ENCODE peak calls at places on chromosomes 5 and 9, in five cellular contexts. One of them, this sample, is unnamed.
A peak's percentile ranks its signal among the peaks of the same experiment; 100 is the strongest.

GRCh38 chr9:36091028-36091953 is 45.2 kb upstream of the GLIPR2 start:
- DNase-seq in K562: no peak
- DNase-seq in IMR-90: peak; percentile 96
- DNase-seq in HepG2: peak; percentile 63
- DNase-seq in H1: no peak
- DNase-seq in this sample: peak; percentile 58

GRCh38 chr9:114908104-114908621 is 22.2 kb downstream of the TNFSF8 start:
- DNase-seq in K562: no peak
- DNase-seq in IMR-90: peak; percentile 52
- DNase-seq in HepG2: peak; percentile 83
- DNase-seq in H1: no peak
- DNase-seq in this sample: peak; percentile 97

GRCh38 chr5:187617-188451 is 3.5 kb upstream of the LRRC14B start:
- DNase-seq in K562: no peak
- DNase-seq in IMR-90: no peak
- DNase-seq in HepG2: no peak
- DNase-seq in H1: no peak
- DNase-seq in this sample: no peak

GRCh38 chr9:17793713-17794622 is 215.1 kb downstream of the SH3GL2 start:
- DNase-seq in K562: no peak
- DNase-seq in IMR-90: no peak
- DNase-seq in HepG2: peak; percentile 27
- DNase-seq in H1: no peak
- DNase-seq in this sample: peak; percentile 66

GRCh38 chr9:14538529-14538928 is 154.7 kb downstream of the ZDHHC21 start:
- DNase-seq in K562: peak; percentile 32
- DNase-seq in IMR-90: no peak
- DNase-seq in HepG2: no peak
- DNase-seq in H1: no peak
- DNase-seq in this sample: no peak

GRCh38 chr5:149627070-149627469 is 45.8 kb downstream of the ARHGEF37 start:
- DNase-seq in K562: no peak
- DNase-seq in IMR-90: no peak
- DNase-seq in HepG2: no peak
- DNase-seq in H1: no peak
- DNase-seq in this sample: no peak

GRCh38 chr5:73264626-73265025 is 91.6 kb downstream of the TMEM174 start:
- DNase-seq in K562: no peak
- DNase-seq in IMR-90: no peak
- DNase-seq in HepG2: no peak
- DNase-seq in H1: no peak
- DNase-seq in this sample: no peak

GRCh38 chr5:92460505-92460904 is 1077.4 kb upstream of the ARRDC3 start:
- DNase-seq in K562: no peak
- DNase-seq in IMR-90: no peak
- DNase-seq in HepG2: no peak
- DNase-seq in H1: no peak
- DNase-seq in this sample: no peak

GRCh38 chr9:35904966-35905781 is 828 bp upstream of the HRCT1 start:
- DNase-seq in K562: no peak
- DNase-seq in IMR-90: peak; percentile 74
- DNase-seq in HepG2: no peak
- DNase-seq in H1: no peak
- DNase-seq in this sample: peak; percentile 25

GRCh38 chr9:120767451-120767850 is 25.8 kb downstream of the FBXW2 start:
- DNase-seq in K562: no peak
- DNase-seq in IMR-90: no peak
- DNase-seq in HepG2: peak; percentile 11
- DNase-seq in H1: no peak
- DNase-seq in this sample: no peak

GRCh38 chr5:72562717-72563116 is 55.5 kb upstream of the ZNF366 start:
- DNase-seq in K562: no peak
- DNase-seq in IMR-90: no peak
- DNase-seq in HepG2: no peak
- DNase-seq in H1: no peak
- DNase-seq in this sample: no peak

GRCh38 chr5:113331201-113331551 is 103.6 kb downstream of the TSSK1B start:
- DNase-seq in K562: no peak
- DNase-seq in IMR-90: peak; percentile 68
- DNase-seq in HepG2: no peak
- DNase-seq in H1: no peak
- DNase-seq in this sample: no peak

GRCh38 chr5:1468247-1468612 is 23.0 kb upstream of the SLC6A3 start:
- DNase-seq in K562: peak; percentile 50
- DNase-seq in IMR-90: no peak
- DNase-seq in HepG2: peak; percentile 27
- DNase-seq in H1: peak; percentile 78
- DNase-seq in this sample: no peak

GRCh38 chr9:133849076-133849670 is 111.0 kb upstream of the SARDH start:
- DNase-seq in K562: no peak
- DNase-seq in IMR-90: no peak
- DNase-seq in HepG2: no peak
- DNase-seq in H1: no peak
- DNase-seq in this sample: no peak

GRCh38 chr9:17191095-17191494 is 56.3 kb downstream of the CNTLN start:
- DNase-seq in K562: no peak
- DNase-seq in IMR-90: peak; percentile 25
- DNase-seq in HepG2: no peak
- DNase-seq in H1: no peak
- DNase-seq in this sample: no peak

GRCh38 chr9:4417578-4418325 is 72.5 kb upstream of the SLC1A1 start:
- DNase-seq in K562: no peak
- DNase-seq in IMR-90: peak; percentile 2
- DNase-seq in HepG2: no peak
- DNase-seq in H1: no peak
- DNase-seq in this sample: no peak

GRCh38 chr5:112183103-112183634 is 235.9 kb downstream of the EPB41L4A start:
- DNase-seq in K562: no peak
- DNase-seq in IMR-90: no peak
- DNase-seq in HepG2: no peak
- DNase-seq in H1: no peak
- DNase-seq in this sample: no peak

GRCh38 chr9:136521541-136521940 is 24.3 kb downstream of the NOTCH1 start:
- DNase-seq in K562: no peak
- DNase-seq in IMR-90: no peak
- DNase-seq in HepG2: no peak
- DNase-seq in H1: no peak
- DNase-seq in this sample: no peak

GRCh38 chr9:134268308-134268724 is 57.9 kb upstream of the RXRA start:
- DNase-seq in K562: no peak
- DNase-seq in IMR-90: peak; percentile 16
- DNase-seq in HepG2: peak; percentile 16
- DNase-seq in H1: no peak
- DNase-seq in this sample: no peak

GRCh38 chr9:106862946-106863740 is at the start of gene ZNF462:
- DNase-seq in K562: no peak
- DNase-seq in IMR-90: peak; percentile 79
- DNase-seq in HepG2: no peak
- DNase-seq in H1: peak; percentile 54
- DNase-seq in this sample: peak; percentile 43

GRCh38 chr5:82137205-82137604 is 140.9 kb downstream of the RPS23 start:
- DNase-seq in K562: no peak
- DNase-seq in IMR-90: no peak
- DNase-seq in HepG2: no peak
- DNase-seq in H1: no peak
- DNase-seq in this sample: no peak

GRCh38 chr9:70962761-70963445 is 158.5 kb downstream of the TRPM3 start:
- DNase-seq in K562: no peak
- DNase-seq in IMR-90: peak; percentile 4
- DNase-seq in HepG2: no peak
- DNase-seq in H1: no peak
- DNase-seq in this sample: no peak

GRCh38 chr5:98209418-98209817 is 564.0 kb upstream of the RGMB start:
- DNase-seq in K562: no peak
- DNase-seq in IMR-90: no peak
- DNase-seq in HepG2: no peak
- DNase-seq in H1: no peak
- DNase-seq in this sample: no peak

GRCh38 chr9:14018061-14018460 is 295.9 kb downstream of the NFIB start:
- DNase-seq in K562: no peak
- DNase-seq in IMR-90: peak; percentile 47
- DNase-seq in HepG2: no peak
- DNase-seq in H1: no peak
- DNase-seq in this sample: peak; percentile 19

GRCh38 chr5:165630211-165630866 is 2124.9 kb downstream of the MAT2B start:
- DNase-seq in K562: peak; percentile 8
- DNase-seq in IMR-90: peak; percentile 64
- DNase-seq in HepG2: peak; percentile 46
- DNase-seq in H1: peak; percentile 64
- DNase-seq in this sample: peak; percentile 7

GRCh38 chr5:62305715-62306493 is at the start of gene KIF2A:
- DNase-seq in K562: peak; percentile 97
- DNase-seq in IMR-90: peak; percentile 88
- DNase-seq in HepG2: peak; percentile 76
- DNase-seq in H1: peak; percentile 90
- DNase-seq in this sample: peak; percentile 89

GRCh38 chr5:138705007-138705406 is 48.2 kb upstream of the CTNNA1 start:
- DNase-seq in K562: no peak
- DNase-seq in IMR-90: no peak
- DNase-seq in HepG2: no peak
- DNase-seq in H1: no peak
- DNase-seq in this sample: no peak

GRCh38 chr5:138701678-138702077 is 51.5 kb upstream of the CTNNA1 start:
- DNase-seq in K562: no peak
- DNase-seq in IMR-90: no peak
- DNase-seq in HepG2: no peak
- DNase-seq in H1: no peak
- DNase-seq in this sample: no peak

GRCh38 chr5:138700581-138701362 is 52.5 kb upstream of the CTNNA1 start:
- DNase-seq in K562: no peak
- DNase-seq in IMR-90: no peak
- DNase-seq in HepG2: no peak
- DNase-seq in H1: no peak
- DNase-seq in this sample: no peak

GRCh38 chr5:138702827-138703194 is 50.4 kb upstream of the CTNNA1 start:
- DNase-seq in K562: no peak
- DNase-seq in IMR-90: no peak
- DNase-seq in HepG2: no peak
- DNase-seq in H1: no peak
- DNase-seq in this sample: no peak

DNA sequence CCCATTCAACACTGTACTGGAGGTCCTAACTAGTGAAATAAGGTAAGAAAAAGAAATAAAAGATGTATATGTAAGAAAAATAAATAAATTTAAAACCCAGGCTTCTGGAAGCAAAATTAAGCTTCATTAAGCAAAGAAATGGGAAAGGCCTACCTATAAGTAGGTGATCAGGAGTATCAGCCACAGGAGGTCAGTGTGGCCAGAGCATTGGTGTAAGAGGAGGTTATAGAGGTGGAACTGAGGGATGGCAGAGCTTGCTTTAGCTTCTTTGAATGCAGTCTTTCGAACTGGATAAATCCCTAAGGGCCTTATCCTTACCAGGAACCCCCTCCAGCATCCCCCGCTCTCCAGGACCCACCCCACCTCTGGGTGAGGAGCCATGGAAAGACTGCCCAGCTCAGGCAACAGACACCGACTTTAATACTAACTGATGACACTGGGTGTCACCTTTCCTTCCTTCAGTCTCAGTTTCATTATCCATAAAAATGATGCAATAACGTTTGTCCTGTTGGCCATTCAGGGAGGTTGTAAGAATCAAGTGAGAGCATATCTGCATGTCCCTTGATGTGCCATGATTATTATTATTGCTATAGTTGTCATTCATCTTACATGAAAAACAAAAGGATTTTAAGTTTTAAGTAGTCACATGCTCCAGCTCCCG is 50.9 kb upstream of the CTNNA1 start:
- DNase-seq in K562: no peak
- DNase-seq in IMR-90: peak; percentile 12
- DNase-seq in HepG2: peak; percentile 23
- DNase-seq in H1: no peak
- DNase-seq in this sample: no peak
- TF ChIP-seq MAFK in K562: no peak
- TF ChIP-seq MAFK in IMR-90: no peak
- TF ChIP-seq MAFK in HepG2: no peak
- TF ChIP-seq MAFK in H1: no peak
- TF ChIP-seq MAFK in this sample: no peak

GRCh38 chr9:6502399-6502798 is 89.4 kb downstream of the UHRF2 start:
- DNase-seq in K562: no peak
- DNase-seq in IMR-90: peak; percentile 45
- DNase-seq in HepG2: no peak
- DNase-seq in H1: no peak
- DNase-seq in this sample: peak; percentile 31

GRCh38 chr9:6501526-6502210 is 88.7 kb downstream of the UHRF2 start:
- DNase-seq in K562: no peak
- DNase-seq in IMR-90: no peak
- DNase-seq in HepG2: no peak
- DNase-seq in H1: no peak
- DNase-seq in this sample: no peak

GRCh38 chr9:6495484-6495883 is 82.5 kb downstream of the UHRF2 start:
- DNase-seq in K562: no peak
- DNase-seq in IMR-90: no peak
- DNase-seq in HepG2: no peak
- DNase-seq in H1: no peak
- DNase-seq in this sample: peak; percentile 10

DNA sequence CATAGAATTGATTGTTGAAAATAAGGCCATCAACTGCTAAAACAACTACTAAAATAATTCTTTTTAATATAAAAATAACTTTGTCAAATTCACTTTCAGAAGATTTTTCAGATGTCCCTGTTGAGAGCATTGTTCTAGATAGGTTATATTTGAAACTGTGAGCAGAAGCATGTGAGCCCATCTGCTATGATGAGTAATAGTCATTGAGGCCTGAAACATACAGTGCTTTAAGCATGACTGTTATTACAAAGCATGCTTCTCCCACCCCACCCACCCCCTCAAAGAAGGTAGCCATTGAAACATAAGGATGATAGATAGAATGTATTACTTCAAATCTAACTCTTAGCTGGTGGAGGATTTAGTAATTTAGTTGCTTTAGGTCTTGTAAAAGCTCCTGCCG is 86.0 kb downstream of the UHRF2 start:
- DNase-seq in K562: no peak
- DNase-seq in IMR-90: peak; percentile 85
- DNase-seq in HepG2: no peak
- DNase-seq in H1: no peak
- DNase-seq in this sample: no peak
- TF ChIP-seq CEBPB in K562: no peak
- TF ChIP-seq CEBPB in IMR-90: no peak
- TF ChIP-seq CEBPB in HepG2: no peak
- TF ChIP-seq CEBPB in H1: no peak
- TF ChIP-seq CEBPB in this sample: no peak

DNA sequence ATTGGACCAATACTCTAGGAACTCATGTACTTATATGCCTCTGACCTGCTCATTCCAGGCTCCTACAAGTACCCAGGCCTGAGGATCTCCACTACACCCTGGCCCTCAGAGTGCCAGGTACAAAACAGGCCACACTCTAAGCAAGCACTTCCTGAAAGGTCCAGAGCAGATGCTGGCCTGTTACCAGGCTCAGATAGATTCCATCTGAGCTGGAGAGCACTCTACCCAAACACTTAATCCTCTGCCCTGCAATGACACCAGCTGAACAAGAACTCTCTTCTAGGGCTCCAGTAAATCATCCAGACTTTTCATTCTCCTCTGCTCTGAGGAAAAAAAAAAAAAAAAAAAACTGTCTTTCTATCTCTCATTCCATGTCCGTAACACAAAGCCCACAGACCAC is 2.9 kb downstream of the P4HA2 start:
- DNase-seq in K562: no peak
- DNase-seq in IMR-90: peak; percentile 48
- DNase-seq in HepG2: no peak
- DNase-seq in H1: no peak
- DNase-seq in this sample: no peak
- TF ChIP-seq RAD21 in K562: no peak
- TF ChIP-seq RAD21 in IMR-90: no peak
- TF ChIP-seq RAD21 in HepG2: no peak
- TF ChIP-seq RAD21 in H1: no peak
- TF ChIP-seq RAD21 in this sample: no peak

GRCh38 chr5:86858452-86858851 is 240.7 kb downstream of the COX7C start:
- DNase-seq in K562: no peak
- DNase-seq in IMR-90: no peak
- DNase-seq in HepG2: no peak
- DNase-seq in H1: no peak
- DNase-seq in this sample: no peak
- TF ChIP-seq MAFK in K562: no peak
- TF ChIP-seq MAFK in IMR-90: no peak
- TF ChIP-seq MAFK in HepG2: no peak
- TF ChIP-seq MAFK in H1: no peak
- TF ChIP-seq MAFK in this sample: no peak